ENCODE peak calls at places on chromosomes 1 and 21, in six cellular contexts. O is mammary epithelial cell, L is esophagus muscularis mucosa, R is hepatocyte, T is neural crest cell, X is endodermal cell. P is an unnamed sample.
A peak's percentile ranks its signal among the peaks of the same experiment; 100 is the strongest.

GRCh38 chr1:44330935-44331334 is 24.1 kb downstream of the ERI3 start:
- DNase-seq in X (no peak), L (no peak), O (no peak), T (no peak), R (no peak), P (no peak)

GRCh38 chr1:23177438-23178380 is 9.1 kb upstream of the LUZP1 start:
- DNase-seq in X (peak; percentile 92), L (peak; percentile 94), R (peak; percentile 89), T (peak; percentile 69), O (peak; percentile 69), P (peak; percentile 94)

GRCh38 chr1:10753279-10753678 is 43.2 kb downstream of the CASZ1 start:
- DNase-seq in R (no peak), O (no peak), T (no peak), L (no peak), X (peak; percentile 66), P (no peak)

GRCh38 chr1:241138248-241138647 is 218.8 kb downstream of the RGS7 start:
- DNase-seq in R (no peak), O (no peak), T (no peak), X (no peak), L (peak; percentile 45), P (no peak)

GRCh38 chr1:194873328-194873923 is 1687.0 kb upstream of the B3GALT2 start:
- DNase-seq in L (no peak), R (no peak), X (no peak), O (peak; percentile 1), T (no peak), P (no peak)

GRCh38 chr1:67704351-67704750 is 19.4 kb downstream of the GADD45A start:
- DNase-seq in T (no peak), L (no peak), X (no peak), O (no peak), R (no peak), P (no peak)

GRCh38 chr1:202238914-202239313 is 45.3 kb downstream of the LGR6 start:
- DNase-seq in R (no peak), L (no peak), X (peak; percentile 48), T (no peak), O (no peak), P (no peak)

GRCh38 chr1:162091681-162092524 is 22.4 kb downstream of the NOS1AP start:
- DNase-seq in X (peak; percentile 77), O (no peak), R (no peak), L (no peak), T (no peak), P (no peak)

GRCh38 chr1:201172336-201172735 is 18.1 kb upstream of the TMEM9 start:
- DNase-seq in L (no peak), T (no peak), X (no peak), R (no peak), O (no peak), P (no peak)

GRCh38 chr1:53405737-53406136 is 53.5 kb upstream of the DMRTB1 start:
- DNase-seq in X (peak; percentile 26), R (no peak), O (no peak), L (no peak), T (no peak), P (no peak)

GRCh38 chr1:14487671-14488070 is 110.8 kb upstream of the KAZN start:
- DNase-seq in O (no peak), R (no peak), X (no peak), T (no peak), L (no peak), P (no peak)

GRCh38 chr1:61334718-61335589 is 252.6 kb downstream of the NFIA start:
- DNase-seq in T (no peak), O (no peak), R (peak; percentile 67), L (no peak), X (no peak), P (no peak)

GRCh38 chr1:174736831-174737230 is 262.9 kb upstream of the CACYBP start:
- DNase-seq in O (no peak), X (no peak), R (no peak), L (no peak), T (no peak), P (no peak)

GRCh38 chr1:59819566-59820438 is 5.1 kb downstream of the HOOK1 start:
- DNase-seq in X (no peak), T (no peak), O (no peak), L (no peak), R (no peak), P (no peak)

GRCh38 chr1:32501865-32502264 is 37.0 kb downstream of the ZBTB8B start:
- DNase-seq in L (no peak), X (no peak), O (no peak), T (no peak), R (no peak), P (peak; percentile 15)

GRCh38 chr1:1013922-1014617 is 773 bp downstream of the ISG15 start:
- DNase-seq in X (peak; percentile 70), T (no peak), O (no peak), L (no peak), R (peak; percentile 24), P (no peak)

GRCh38 chr1:172567720-172568119 is 34.8 kb downstream of the SUCO start:
- DNase-seq in R (no peak), L (no peak), X (no peak), T (no peak), O (no peak), P (no peak)

GRCh38 chr21:46393451-46393940 is 65.2 kb upstream of the DIP2A start:
- DNase-seq in T (no peak), R (peak; percentile 22), L (no peak), X (no peak), O (no peak), P (no peak)

GRCh38 chr1:84700065-84700464 is 9.8 kb upstream of the SSX2IP start:
- DNase-seq in O (no peak), T (no peak), L (no peak), X (no peak), R (no peak), P (no peak)

GRCh38 chr1:116667577-116668105 is at the start of gene IGSF3:
- DNase-seq in R (peak; percentile 89), X (peak; percentile 93), L (no peak), O (peak; percentile 72), T (peak; percentile 62), P (peak; percentile 65)

GRCh38 chr1:206931709-206932108 is 10.0 kb upstream of the FCMR start:
- DNase-seq in O (no peak), L (no peak), T (no peak), X (peak; percentile 77), R (no peak), P (no peak)

GRCh38 chr1:206926286-206926685 is 4.5 kb upstream of the FCMR start:
- DNase-seq in X (no peak), O (no peak), T (no peak), R (no peak), L (no peak), P (no peak)

GRCh38 chr1:206930210-206930798 is 8.6 kb upstream of the FCMR start:
- DNase-seq in R (no peak), X (no peak), O (peak; percentile 21), T (no peak), L (no peak), P (no peak)

GRCh38 chr1:206932271-206932670 is 10.5 kb upstream of the FCMR start:
- DNase-seq in R (no peak), T (no peak), X (no peak), L (no peak), O (no peak), P (no peak)

DNA sequence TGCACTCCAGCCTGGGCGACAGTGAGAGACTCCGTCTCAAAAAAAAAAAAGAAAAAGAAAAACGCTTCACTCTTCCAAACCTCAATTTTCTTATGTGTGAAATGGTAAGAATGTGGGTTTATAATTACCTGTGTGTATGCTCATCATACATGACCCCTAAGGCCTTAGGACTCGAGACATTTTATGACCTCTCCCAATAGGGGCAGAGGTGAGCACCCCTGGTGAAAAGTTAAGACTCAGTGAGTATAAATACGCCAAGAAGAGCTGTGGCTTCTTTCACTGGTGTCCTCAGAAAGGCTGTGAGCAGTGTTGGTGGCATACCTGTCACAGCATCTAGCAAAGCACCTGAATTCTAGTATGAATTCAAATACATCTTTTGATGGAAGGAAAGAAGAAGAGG is 7.8 kb upstream of the FCMR start:
- DNase-seq in O (no peak), R (no peak), T (no peak), X (no peak), L (no peak), P (no peak)
- TF ChIP-seq CTCF in O (no peak), R (no peak), T (no peak), X (peak; percentile 29), L (no peak), P (no peak)

DNA sequence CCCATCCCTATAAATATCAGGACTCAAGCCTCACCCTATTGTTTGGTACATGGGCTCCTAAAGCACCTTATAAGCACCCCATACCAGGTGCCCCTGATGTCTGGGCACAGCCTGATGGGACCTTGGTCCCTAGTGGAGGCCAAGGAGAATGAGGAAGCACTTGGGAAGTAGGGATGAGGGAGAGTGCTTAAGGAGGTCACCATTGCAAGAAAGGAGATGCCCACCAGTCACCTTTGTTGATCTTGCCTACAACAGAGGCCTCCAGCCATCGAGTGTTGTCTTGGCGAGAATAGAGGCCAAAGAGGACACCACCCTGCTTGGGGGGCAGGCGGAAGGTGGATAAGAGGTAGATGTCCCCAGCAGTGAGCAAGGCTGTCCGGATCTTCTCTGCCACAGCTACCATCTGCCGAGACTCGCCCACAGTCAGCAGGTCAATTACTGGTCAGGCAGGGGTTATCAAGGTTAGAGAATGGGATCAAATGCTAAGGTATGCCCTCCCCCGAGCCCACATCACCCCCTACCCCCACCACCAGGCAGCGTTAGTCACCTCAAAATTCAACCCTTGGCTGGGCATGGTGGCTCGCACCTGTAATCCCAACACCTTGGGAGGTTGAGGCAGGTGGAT is 1.6 kb downstream of the THBS3 start:
- DNase-seq in T (no peak), R (no peak), X (no peak), L (no peak), O (no peak), P (no peak)
- TF ChIP-seq CTCF in T (no peak), R (no peak), X (no peak), L (no peak), O (no peak), P (no peak)

DNA sequence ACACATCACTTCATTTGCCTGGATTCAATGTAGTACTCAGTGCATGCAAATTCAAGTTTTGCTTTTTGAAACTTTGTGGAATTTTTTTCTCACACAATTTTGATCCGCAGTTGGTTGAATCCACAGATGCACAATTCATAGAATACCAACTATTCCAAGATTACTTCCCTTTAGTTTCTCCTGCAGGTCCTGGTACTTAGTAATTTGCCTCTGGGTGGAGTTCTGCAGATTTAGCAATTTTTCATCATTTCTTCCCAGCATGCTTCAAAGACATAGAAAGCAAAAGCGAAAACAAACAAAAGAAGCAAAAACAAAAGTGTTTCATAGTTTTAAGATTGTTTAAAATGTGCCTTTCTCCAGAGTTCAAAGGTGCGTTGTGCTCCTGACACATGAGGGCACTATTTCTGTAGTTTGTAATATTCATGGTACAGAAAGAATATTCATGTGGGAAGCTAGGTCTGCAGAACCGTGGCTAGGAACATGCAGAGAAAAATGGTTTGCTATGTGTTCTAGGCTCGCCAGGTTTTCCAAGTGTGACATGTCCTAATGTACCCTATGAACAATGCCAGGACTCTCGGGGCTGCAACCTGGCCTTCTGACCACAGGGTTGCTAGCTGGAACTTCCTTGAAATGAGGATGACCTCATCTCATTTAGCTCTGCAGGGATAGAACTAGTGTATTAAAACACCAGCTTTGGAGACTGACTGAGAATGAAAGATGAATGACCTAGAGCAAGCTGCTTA is 30.0 kb upstream of the RCSD1 start:
- DNase-seq in O (peak; percentile 63), T (no peak), R (peak; percentile 34), L (no peak), X (no peak), P (peak; percentile 14)
- TF ChIP-seq CTCF in O (peak; percentile 59), T (peak; percentile 52), R (peak; percentile 63), L (peak; percentile 51), X (peak; percentile 50), P (no peak)

GRCh38 chr1:170126691-170127090 is 19.1 kb upstream of the NTMT2 start:
- DNase-seq in L (no peak), X (peak; percentile 69), R (peak; percentile 53), O (peak; percentile 62), T (no peak), P (no peak)
- TF ChIP-seq CTCF in L (no peak), X (peak; percentile 47), R (no peak), O (no peak), T (no peak), P (no peak)